ENCODE peak calls at places on chromosome 7, in nine cellular contexts. One of them, this sample, is unnamed.

GRCh38 chr7:128409435-128410091 is at the start of gene IMPDH1:
- DNase-seq in sigmoid colon: peak; percentile 96
- DNase-seq in tibial nerve: peak; percentile 87
- DNase-seq in spleen: peak; percentile 99
- DNase-seq in esophagus squamous epithelium: peak; percentile 42
- DNase-seq in ovary: peak; percentile 95
- DNase-seq in upper lobe of left lung: peak; percentile 94
- DNase-seq in uterus: peak; percentile 95
- DNase-seq in transverse colon: peak; percentile 95
- DNase-seq in this sample: peak; percentile 97

GRCh38 chr7:129169171-129169643 is 19.2 kb upstream of the SMO start:
- DNase-seq in tibial nerve: peak; percentile 37
- DNase-seq in esophagus squamous epithelium: no peak
- DNase-seq in spleen: peak; percentile 86
- DNase-seq in transverse colon: peak; percentile 53
- DNase-seq in upper lobe of left lung: no peak
- DNase-seq in sigmoid colon: peak; percentile 77
- DNase-seq in uterus: peak; percentile 46
- DNase-seq in ovary: peak; percentile 47
- DNase-seq in this sample: no peak

GRCh38 chr7:24283900-24284698 is at the start of gene NPY:
- DNase-seq in sigmoid colon: no peak
- DNase-seq in tibial nerve: no peak
- DNase-seq in transverse colon: no peak
- DNase-seq in esophagus squamous epithelium: no peak
- DNase-seq in upper lobe of left lung: no peak
- DNase-seq in uterus: no peak
- DNase-seq in ovary: no peak
- DNase-seq in spleen: peak; percentile 78
- DNase-seq in this sample: no peak

GRCh38 chr7:156160811-156161210 is 348.5 kb upstream of the SHH start:
- DNase-seq in tibial nerve: no peak
- DNase-seq in ovary: no peak
- DNase-seq in esophagus squamous epithelium: no peak
- DNase-seq in transverse colon: peak; percentile 25
- DNase-seq in spleen: no peak
- DNase-seq in sigmoid colon: no peak
- DNase-seq in uterus: no peak
- DNase-seq in upper lobe of left lung: peak; percentile 71
- DNase-seq in this sample: no peak

GRCh38 chr7:94008537-94008936 is 4.4 kb upstream of the BET1 start:
- DNase-seq in sigmoid colon: no peak
- DNase-seq in transverse colon: no peak
- DNase-seq in uterus: no peak
- DNase-seq in ovary: no peak
- DNase-seq in upper lobe of left lung: no peak
- DNase-seq in esophagus squamous epithelium: no peak
- DNase-seq in tibial nerve: no peak
- DNase-seq in spleen: no peak
- DNase-seq in this sample: no peak

GRCh38 chr7:136911362-136911761 is 42.9 kb downstream of the CHRM2 start:
- DNase-seq in tibial nerve: no peak
- DNase-seq in esophagus squamous epithelium: no peak
- DNase-seq in spleen: no peak
- DNase-seq in uterus: no peak
- DNase-seq in sigmoid colon: no peak
- DNase-seq in upper lobe of left lung: no peak
- DNase-seq in ovary: no peak
- DNase-seq in transverse colon: no peak
- DNase-seq in this sample: no peak

GRCh38 chr7:68439897-68440296 is 1158.4 kb upstream of the AUTS2 start:
- DNase-seq in sigmoid colon: no peak
- DNase-seq in tibial nerve: no peak
- DNase-seq in upper lobe of left lung: no peak
- DNase-seq in transverse colon: no peak
- DNase-seq in uterus: no peak
- DNase-seq in esophagus squamous epithelium: no peak
- DNase-seq in spleen: no peak
- DNase-seq in ovary: no peak
- DNase-seq in this sample: no peak

GRCh38 chr7:123881300-123881699 is 36.3 kb downstream of the HYAL4 start:
- DNase-seq in upper lobe of left lung: no peak
- DNase-seq in spleen: no peak
- DNase-seq in uterus: no peak
- DNase-seq in tibial nerve: no peak
- DNase-seq in esophagus squamous epithelium: no peak
- DNase-seq in sigmoid colon: no peak
- DNase-seq in transverse colon: no peak
- DNase-seq in ovary: no peak
- DNase-seq in this sample: no peak

GRCh38 chr7:75646551-75647102 is 92.1 kb downstream of the HIP1 start:
- DNase-seq in tibial nerve: no peak
- DNase-seq in ovary: no peak
- DNase-seq in uterus: no peak
- DNase-seq in upper lobe of left lung: no peak
- DNase-seq in transverse colon: no peak
- DNase-seq in sigmoid colon: no peak
- DNase-seq in esophagus squamous epithelium: no peak
- DNase-seq in spleen: no peak
- DNase-seq in this sample: no peak

GRCh38 chr7:6271091-6271658 is 1.2 kb downstream of the CYTH3 start:
- DNase-seq in uterus: peak; percentile 38
- DNase-seq in ovary: peak; percentile 44
- DNase-seq in transverse colon: peak; percentile 62
- DNase-seq in sigmoid colon: peak; percentile 83
- DNase-seq in tibial nerve: peak; percentile 43
- DNase-seq in spleen: peak; percentile 80
- DNase-seq in upper lobe of left lung: peak; percentile 72
- DNase-seq in esophagus squamous epithelium: no peak
- DNase-seq in this sample: no peak

GRCh38 chr7:130662426-130662825 is 6.1 kb downstream of the COPG2 start:
- DNase-seq in transverse colon: no peak
- DNase-seq in esophagus squamous epithelium: no peak
- DNase-seq in ovary: no peak
- DNase-seq in upper lobe of left lung: no peak
- DNase-seq in uterus: no peak
- DNase-seq in tibial nerve: no peak
- DNase-seq in sigmoid colon: no peak
- DNase-seq in spleen: no peak
- DNase-seq in this sample: no peak

GRCh38 chr7:6272481-6273323 is at the start of gene CYTH3:
- DNase-seq in upper lobe of left lung: peak; percentile 89
- DNase-seq in ovary: peak; percentile 82
- DNase-seq in tibial nerve: peak; percentile 67
- DNase-seq in uterus: peak; percentile 89
- DNase-seq in sigmoid colon: peak; percentile 88
- DNase-seq in esophagus squamous epithelium: no peak
- DNase-seq in transverse colon: peak; percentile 87
- DNase-seq in spleen: peak; percentile 96
- DNase-seq in this sample: no peak

GRCh38 chr7:100674441-100675407 is 1.2 kb downstream of the GNB2 start:
- DNase-seq in tibial nerve: no peak
- DNase-seq in upper lobe of left lung: no peak
- DNase-seq in ovary: peak; percentile 54
- DNase-seq in uterus: no peak
- DNase-seq in transverse colon: peak; percentile 49
- DNase-seq in spleen: peak; percentile 92
- DNase-seq in sigmoid colon: peak; percentile 75
- DNase-seq in esophagus squamous epithelium: no peak
- DNase-seq in this sample: no peak

GRCh38 chr7:134562136-134562535 is 13.2 kb downstream of the AKR1B15 start:
- DNase-seq in sigmoid colon: no peak
- DNase-seq in spleen: no peak
- DNase-seq in esophagus squamous epithelium: no peak
- DNase-seq in uterus: no peak
- DNase-seq in upper lobe of left lung: no peak
- DNase-seq in tibial nerve: no peak
- DNase-seq in transverse colon: no peak
- DNase-seq in ovary: no peak
- DNase-seq in this sample: no peak

GRCh38 chr7:141702047-141702567 is at the start of gene DENND11:
- DNase-seq in sigmoid colon: no peak
- DNase-seq in tibial nerve: no peak
- DNase-seq in spleen: peak; percentile 89
- DNase-seq in uterus: peak; percentile 37
- DNase-seq in upper lobe of left lung: peak; percentile 40
- DNase-seq in esophagus squamous epithelium: no peak
- DNase-seq in transverse colon: peak; percentile 53
- DNase-seq in ovary: peak; percentile 37
- DNase-seq in this sample: no peak

GRCh38 chr7:1993776-1994740 is 238.7 kb downstream of the MAD1L1 start:
- DNase-seq in uterus: no peak
- DNase-seq in ovary: no peak
- DNase-seq in esophagus squamous epithelium: no peak
- DNase-seq in tibial nerve: no peak
- DNase-seq in upper lobe of left lung: no peak
- DNase-seq in spleen: no peak
- DNase-seq in sigmoid colon: no peak
- DNase-seq in transverse colon: no peak
- DNase-seq in this sample: no peak

GRCh38 chr7:1842321-1843221 is 172.5 kb downstream of the ELFN1 start:
- DNase-seq in ovary: peak; percentile 5
- DNase-seq in upper lobe of left lung: no peak
- DNase-seq in esophagus squamous epithelium: no peak
- DNase-seq in transverse colon: peak; percentile 4
- DNase-seq in spleen: peak; percentile 69
- DNase-seq in tibial nerve: peak; percentile 8
- DNase-seq in uterus: no peak
- DNase-seq in sigmoid colon: peak; percentile 54
- DNase-seq in this sample: no peak

GRCh38 chr7:112233048-112233697 is 26.7 kb downstream of the ZNF277 start:
- DNase-seq in spleen: no peak
- DNase-seq in upper lobe of left lung: no peak
- DNase-seq in transverse colon: no peak
- DNase-seq in tibial nerve: no peak
- DNase-seq in ovary: no peak
- DNase-seq in esophagus squamous epithelium: no peak
- DNase-seq in uterus: no peak
- DNase-seq in sigmoid colon: no peak
- DNase-seq in this sample: no peak

GRCh38 chr7:23893942-23894890 is 184.2 kb downstream of the STK31 start:
- DNase-seq in uterus: no peak
- DNase-seq in sigmoid colon: no peak
- DNase-seq in upper lobe of left lung: no peak
- DNase-seq in transverse colon: no peak
- DNase-seq in spleen: no peak
- DNase-seq in ovary: no peak
- DNase-seq in esophagus squamous epithelium: no peak
- DNase-seq in tibial nerve: no peak
- DNase-seq in this sample: peak; percentile 85

GRCh38 chr7:99440195-99440594 is 1.5 kb downstream of the CPSF4 start:
- DNase-seq in tibial nerve: no peak
- DNase-seq in spleen: no peak
- DNase-seq in upper lobe of left lung: no peak
- DNase-seq in sigmoid colon: no peak
- DNase-seq in transverse colon: no peak
- DNase-seq in uterus: no peak
- DNase-seq in esophagus squamous epithelium: no peak
- DNase-seq in ovary: no peak
- DNase-seq in this sample: no peak

GRCh38 chr7:75905785-75906604 is 9.0 kb upstream of the POR start:
- DNase-seq in uterus: peak; percentile 70
- DNase-seq in transverse colon: peak; percentile 53
- DNase-seq in ovary: peak; percentile 89
- DNase-seq in esophagus squamous epithelium: no peak
- DNase-seq in sigmoid colon: peak; percentile 92
- DNase-seq in upper lobe of left lung: peak; percentile 89
- DNase-seq in tibial nerve: peak; percentile 65
- DNase-seq in spleen: peak; percentile 81
- DNase-seq in this sample: no peak

GRCh38 chr7:82624965-82625364 is 181.4 kb upstream of the CACNA2D1 start:
- DNase-seq in sigmoid colon: no peak
- DNase-seq in spleen: no peak
- DNase-seq in uterus: no peak
- DNase-seq in tibial nerve: no peak
- DNase-seq in transverse colon: no peak
- DNase-seq in esophagus squamous epithelium: no peak
- DNase-seq in ovary: no peak
- DNase-seq in upper lobe of left lung: no peak
- DNase-seq in this sample: no peak

DNA sequence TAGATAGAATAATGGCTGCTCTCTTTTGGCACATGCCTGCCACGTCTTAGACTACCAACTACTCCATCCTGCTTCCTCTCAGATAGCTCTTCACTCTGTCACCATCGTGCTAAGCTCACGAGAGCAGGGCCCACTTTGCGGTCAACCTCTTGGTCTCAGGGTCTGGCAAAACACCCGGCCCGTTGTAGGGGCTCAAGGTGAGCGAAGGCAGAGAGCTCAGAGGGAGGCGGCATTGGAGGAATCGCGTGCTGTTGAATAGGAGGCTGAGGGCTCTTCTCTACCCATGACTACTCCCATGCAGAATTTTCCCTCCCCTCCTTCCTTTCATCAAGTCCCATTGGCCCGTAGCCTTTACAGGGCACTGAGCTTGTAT is 100.9 kb upstream of the DDC start:
- DNase-seq in ovary: no peak
- DNase-seq in uterus: no peak
- DNase-seq in esophagus squamous epithelium: no peak
- DNase-seq in tibial nerve: no peak
- DNase-seq in spleen: no peak
- DNase-seq in transverse colon: no peak
- DNase-seq in upper lobe of left lung: no peak
- DNase-seq in sigmoid colon: peak; percentile 56
- DNase-seq in this sample: no peak
- H3K4me1 ChIP-seq in ovary: peaks cover 15% of the 10 kb centered on the region
- H3K4me1 ChIP-seq in uterus: no peaks in the 10 kb centered on the region
- H3K4me1 ChIP-seq in esophagus squamous epithelium: peaks cover 20% of the 10 kb centered on the region
- H3K4me1 ChIP-seq in tibial nerve: peaks cover 2% of the 10 kb centered on the region
- H3K4me1 ChIP-seq in spleen: peaks cover 41% of the 10 kb centered on the region
- H3K4me1 ChIP-seq in transverse colon: peaks cover 23% of the 10 kb centered on the region
- H3K4me1 ChIP-seq in upper lobe of left lung: peaks cover 75% of the 10 kb centered on the region
- H3K4me1 ChIP-seq in sigmoid colon: peaks cover 64% of the 10 kb centered on the region
- H3K4me1 ChIP-seq in this sample: peaks cover 80% of the 10 kb centered on the region

GRCh38 chr7:69693042-69693441 is 94.8 kb downstream of the AUTS2 start:
- DNase-seq in upper lobe of left lung: no peak
- DNase-seq in sigmoid colon: no peak
- DNase-seq in esophagus squamous epithelium: no peak
- DNase-seq in tibial nerve: no peak
- DNase-seq in ovary: no peak
- DNase-seq in spleen: no peak
- DNase-seq in uterus: no peak
- DNase-seq in transverse colon: no peak
- DNase-seq in this sample: no peak
- TF ChIP-seq POLR2A in upper lobe of left lung: no peak
- TF ChIP-seq POLR2A in sigmoid colon: no peak
- TF ChIP-seq POLR2A in esophagus squamous epithelium: no peak
- TF ChIP-seq POLR2A in tibial nerve: no peak
- TF ChIP-seq POLR2A in ovary: no peak
- TF ChIP-seq POLR2A in spleen: no peak
- TF ChIP-seq POLR2A in uterus: no peak
- TF ChIP-seq POLR2A in transverse colon: no peak
- TF ChIP-seq POLR2A in this sample: no peak

GRCh38 chr7:35717013-35717412 is 22.1 kb upstream of the HERPUD2 start:
- DNase-seq in transverse colon: no peak
- DNase-seq in sigmoid colon: no peak
- DNase-seq in tibial nerve: no peak
- DNase-seq in spleen: no peak
- DNase-seq in ovary: no peak
- DNase-seq in upper lobe of left lung: no peak
- DNase-seq in esophagus squamous epithelium: no peak
- DNase-seq in uterus: no peak
- DNase-seq in this sample: no peak
- H3K4me3 ChIP-seq in transverse colon: no peak overlapping the region
- H3K4me3 ChIP-seq in sigmoid colon: peak overlapping the region; percentile 39
- H3K4me3 ChIP-seq in tibial nerve: peak overlapping the region; percentile 16
- H3K4me3 ChIP-seq in spleen: no peak overlapping the region
- H3K4me3 ChIP-seq in ovary: no peak overlapping the region
- H3K4me3 ChIP-seq in upper lobe of left lung: no peak overlapping the region
- H3K4me3 ChIP-seq in esophagus squamous epithelium: peak overlapping the region; percentile 48
- H3K4me3 ChIP-seq in uterus: peak overlapping the region; percentile 0
- H3K4me3 ChIP-seq in this sample: peak overlapping the region; percentile 12

GRCh38 chr7:50142421-50143113 is 49.5 kb upstream of the ZPBP start:
- DNase-seq in esophagus squamous epithelium: no peak
- DNase-seq in spleen: no peak
- DNase-seq in ovary: no peak
- DNase-seq in tibial nerve: no peak
- DNase-seq in sigmoid colon: no peak
- DNase-seq in upper lobe of left lung: no peak
- DNase-seq in uterus: no peak
- DNase-seq in transverse colon: no peak
- DNase-seq in this sample: no peak
- H3K4me1 ChIP-seq in esophagus squamous epithelium: no peaks in the 10 kb centered on the region
- H3K4me1 ChIP-seq in spleen: no peaks in the 10 kb centered on the region
- H3K4me1 ChIP-seq in ovary: no peaks in the 10 kb centered on the region
- H3K4me1 ChIP-seq in tibial nerve: no peaks in the 10 kb centered on the region
- H3K4me1 ChIP-seq in sigmoid colon: no peaks in the 10 kb centered on the region
- H3K4me1 ChIP-seq in upper lobe of left lung: no peaks in the 10 kb centered on the region
- H3K4me1 ChIP-seq in uterus: no peaks in the 10 kb centered on the region
- H3K4me1 ChIP-seq in transverse colon: no peaks in the 10 kb centered on the region
- H3K4me1 ChIP-seq in this sample: no peaks in the 10 kb centered on the region